ENCODE peak calls at places on chromosome 21, in four cellular contexts. O is SK-N-SH, P is GM23248, G is PC-3. U is an unnamed sample. For H3K9me2, the result is how much of the 10 kb centered on the place peaks cover.

GRCh38 chr21:17513214-17514123 is 626 bp downstream of the CXADR start:
- DNase-seq in G (peak), P (peak), O (peak), U (no peak)

GRCh38 chr21:45764792-45765191 is 121.3 kb downstream of the PCBP3 start:
- DNase-seq in P (no peak), O (no peak), G (no peak), U (no peak)

GRCh38 chr21:14259669-14260458 is 43.9 kb downstream of the RBM11 start:
- DNase-seq in O (peak), G (peak), P (peak), U (peak)

GRCh38 chr21:31161157-31161556 is 122.9 kb upstream of the KRTAP19-8 start:
- DNase-seq in O (peak), P (peak), G (no peak), U (no peak)

GRCh38 chr21:45439171-45439872 is 34.4 kb downstream of the COL18A1 start:
- DNase-seq in O (peak), P (peak), G (peak), U (peak)

GRCh38 chr21:45471229-45472052 is 66.5 kb downstream of the COL18A1 start:
- DNase-seq in O (no peak), P (peak), G (peak), U (no peak)

GRCh38 chr21:32173106-32173755 is 105.6 kb downstream of the MIS18A start:
- DNase-seq in O (no peak), P (no peak), G (no peak), U (no peak)

GRCh38 chr21:45224189-45224938 is 63.3 kb downstream of the POFUT2 start:
- DNase-seq in O (no peak), G (no peak), P (no peak), U (no peak)

GRCh38 chr21:46125846-46126301 is 28.0 kb downstream of the COL6A2 start:
- DNase-seq in O (no peak), P (no peak), G (no peak), U (no peak)

GRCh38 chr21:46211376-46211775 is 17.2 kb downstream of the LSS start:
- DNase-seq in O (no peak), G (no peak), P (no peak), U (no peak)

GRCh38 chr21:38631171-38631570 is 132.9 kb upstream of the ERG start:
- DNase-seq in O (no peak), P (peak), G (no peak), U (no peak)

GRCh38 chr21:45836268-45836655 is 145.3 kb upstream of the COL6A1 start:
- DNase-seq in G (no peak), P (no peak), O (peak), U (no peak)

GRCh38 chr21:38303300-38303699 is 46.5 kb downstream of the KCNJ15 start:
- DNase-seq in G (peak), O (no peak), P (peak), U (no peak)

GRCh38 chr21:44785620-44786344 is 15.8 kb downstream of the UBE2G2 start:
- DNase-seq in P (no peak), G (peak), O (no peak), U (no peak)

GRCh38 chr21:21612446-21612845 is 614.2 kb downstream of the NCAM2 start:
- DNase-seq in P (peak), O (no peak), G (peak), U (no peak)

GRCh38 chr21:29771491-29772066 is 168.2 kb downstream of the GRIK1 start:
- DNase-seq in G (no peak), P (no peak), O (no peak), U (no peak)

GRCh38 chr21:44568261-44568660 is 5.3 kb upstream of the KRTAP10-4 start:
- DNase-seq in P (no peak), O (no peak), G (no peak), U (no peak)

GRCh38 chr21:18168108-18168507 is 76.5 kb upstream of the CHODL start:
- DNase-seq in P (no peak), O (no peak), G (no peak), U (no peak)

GRCh38 chr21:26655466-26655865 is 82.4 kb upstream of the CYYR1 start:
- DNase-seq in O (no peak), P (no peak), G (no peak), U (no peak)
- H3K9me2 ChIP-seq in O (under half), P (under half), G (under half), U (under half)

GRCh38 chr21:33377221-33377620 is 26.0 kb upstream of the IFNGR2 start:
- DNase-seq in P (no peak), G (no peak), O (no peak), U (no peak)
- H3K9me2 ChIP-seq in P (under half), G (under half), O (under half), U (under half)

GRCh38 chr21:15772654-15773053 is 42.9 kb downstream of the USP25 start:
- DNase-seq in O (no peak), P (peak), G (no peak), U (no peak)

GRCh38 chr21:15775981-15776380 is 46.2 kb downstream of the USP25 start:
- DNase-seq in O (no peak), G (peak), P (peak), U (no peak)

GRCh38 chr21:15771311-15771710 is 41.5 kb downstream of the USP25 start:
- DNase-seq in O (no peak), P (no peak), G (no peak), U (no peak)

GRCh38 chr21:15775291-15775690 is 45.5 kb downstream of the USP25 start:
- DNase-seq in O (no peak), P (peak), G (no peak), U (no peak)

GRCh38 chr21:15774590-15774989 is 44.8 kb downstream of the USP25 start:
- DNase-seq in G (peak), O (no peak), P (peak), U (no peak)
- H3K9me2 ChIP-seq in G (under half), O (under half), P (under half), U (under half)

GRCh38 chr21:25857308-25858099 is 122.7 kb downstream of the GABPA start:
- DNase-seq in G (no peak), P (no peak), O (no peak), U (no peak)
- H3K9me2 ChIP-seq in G (under half), P (under half), O (under half), U (under half)

GRCh38 chr21:42701706-42702456 is 48.5 kb downstream of the PDE9A start:
- DNase-seq in O (no peak), G (no peak), P (no peak), U (no peak)

GRCh38 chr21:42703936-42704335 is 50.5 kb downstream of the PDE9A start:
- DNase-seq in G (no peak), O (no peak), P (no peak), U (no peak)

GRCh38 chr21:42703173-42703908 is 49.9 kb downstream of the PDE9A start:
- DNase-seq in P (no peak), G (no peak), O (no peak), U (no peak)

GRCh38 chr21:42704861-42705260 is 51.4 kb downstream of the PDE9A start:
- DNase-seq in O (no peak), G (no peak), P (no peak), U (no peak)

DNA sequence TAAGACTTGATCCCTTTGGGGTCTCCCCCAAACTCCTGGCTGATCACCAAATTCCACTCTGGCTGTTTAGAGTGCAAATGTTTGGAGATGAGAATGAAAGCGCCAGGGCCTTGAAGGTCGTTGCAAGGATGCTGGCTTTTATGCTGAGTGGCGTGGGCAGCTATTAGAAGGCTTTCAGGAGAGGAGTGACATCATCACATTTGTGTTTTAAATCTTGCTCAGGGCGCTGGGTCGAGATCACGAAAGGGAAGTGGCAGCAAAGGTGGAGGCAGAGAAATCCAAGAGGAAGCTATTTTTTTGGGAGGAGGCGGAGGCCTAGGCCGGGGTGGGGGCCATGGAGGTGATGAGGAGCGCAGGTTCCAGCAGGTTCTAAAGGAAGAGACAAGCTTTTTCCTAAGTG is 49.3 kb downstream of the PDE9A start:
- DNase-seq in O (no peak), P (no peak), G (no peak), U (no peak)
- H3K9me2 ChIP-seq in O (under half), P (under half), G (under half), U (under half)